ENCODE peak calls at places on chromosomes 4 and X, in four cellular contexts. O is H1, M is GM12878, I is K562. F is an unnamed sample.

GRCh38 chrX:22338740-22339139 is 66.0 kb downstream of the CBLL2 start:
- DNase-seq in M (no peak), O (no peak), I (no peak), F (peak)

GRCh38 chr4:180578175-180578574 is 1665.0 kb upstream of the TENM3 start:
- DNase-seq in O (no peak), I (no peak), M (no peak), F (no peak)

GRCh38 chr4:94298725-94299252 is 43.8 kb downstream of the HPGDS start:
- DNase-seq in I (peak), M (no peak), O (no peak), F (no peak)

GRCh38 chrX:79556750-79557149 is 189.6 kb upstream of the ITM2A start:
- DNase-seq in I (no peak), M (no peak), O (no peak), F (no peak)

GRCh38 chr4:57157611-57158137 is 47.5 kb upstream of the IGFBP7 start:
- DNase-seq in I (no peak), M (no peak), O (no peak), F (no peak)

GRCh38 chr4:965766-966134 is 7.6 kb downstream of the DGKQ start:
- DNase-seq in I (no peak), M (no peak), O (no peak), F (no peak)

GRCh38 chr4:147049940-147050852 is 104.5 kb upstream of the TTC29 start:
- DNase-seq in O (no peak), I (no peak), M (no peak), F (peak)

GRCh38 chr4:153294631-153295030 is 49.9 kb upstream of the MND1 start:
- DNase-seq in M (no peak), O (no peak), I (no peak), F (peak)

GRCh38 chr4:38860788-38861424 is 4.3 kb upstream of the TLR6 start:
- DNase-seq in M (peak), O (no peak), I (peak), F (peak)

GRCh38 chrX:137565318-137565904 is 516 bp upstream of the ZIC3 start:
- DNase-seq in M (no peak), I (no peak), O (no peak), F (no peak)

GRCh38 chr4:121701263-121701662 is 4.5 kb upstream of the ANXA5 start:
- DNase-seq in I (no peak), M (no peak), O (no peak), F (no peak)

GRCh38 chr4:94634266-94634665 is 123.5 kb upstream of the BMPR1B start:
- DNase-seq in I (no peak), O (no peak), M (no peak), F (peak)

GRCh38 chrX:46325312-46325877 is 219.8 kb downstream of the ZNF674 start:
- DNase-seq in O (no peak), I (no peak), M (no peak), F (peak)

GRCh38 chr4:13454786-13455185 is 29.4 kb downstream of the RAB28 start:
- DNase-seq in M (no peak), I (no peak), O (no peak), F (no peak)

GRCh38 chr4:60605651-60606354 is 594.3 kb upstream of the ADGRL3 start:
- DNase-seq in M (no peak), O (no peak), I (no peak), F (peak)

GRCh38 chr4:74755486-74755885 is 38.8 kb downstream of the BTC start:
- DNase-seq in M (no peak), I (no peak), O (no peak), F (no peak)

GRCh38 chr4:79652232-79652631 is 244.2 kb upstream of the GK2 start:
- DNase-seq in I (no peak), M (no peak), O (no peak), F (peak)

GRCh38 chrX:40146471-40147398 is 49.0 kb upstream of the BCOR start:
- DNase-seq in I (no peak), M (no peak), O (no peak), F (peak)

GRCh38 chrX:20315140-20315539 is 48.4 kb upstream of the RPS6KA3 start:
- DNase-seq in M (peak), I (no peak), O (no peak), F (no peak)
- TF ChIP-seq CHD1 in M (no peak), I (no peak), O (no peak), F (no peak)

GRCh38 chr4:73221734-73222133 is 36.9 kb downstream of the ANKRD17 start:
- DNase-seq in M (no peak), I (no peak), O (no peak), F (no peak)
- TF ChIP-seq CHD1 in M (no peak), I (no peak), O (no peak), F (no peak)

GRCh38 chrX:152600853-152601635 is 36.7 kb upstream of the GABRQ start:
- DNase-seq in I (no peak), M (no peak), O (no peak), F (no peak)

GRCh38 chrX:152601848-152602616 is 35.7 kb upstream of the GABRQ start:
- DNase-seq in M (no peak), I (peak), O (no peak), F (no peak)
- TF ChIP-seq CHD1 in M (no peak), I (no peak), O (no peak), F (no peak)

GRCh38 chr4:181819951-181820350 is 423.3 kb upstream of the TENM3 start:
- DNase-seq in M (no peak), I (no peak), O (no peak), F (peak)
- TF ChIP-seq CHD1 in M (no peak), I (no peak), O (no peak), F (no peak)

DNA sequence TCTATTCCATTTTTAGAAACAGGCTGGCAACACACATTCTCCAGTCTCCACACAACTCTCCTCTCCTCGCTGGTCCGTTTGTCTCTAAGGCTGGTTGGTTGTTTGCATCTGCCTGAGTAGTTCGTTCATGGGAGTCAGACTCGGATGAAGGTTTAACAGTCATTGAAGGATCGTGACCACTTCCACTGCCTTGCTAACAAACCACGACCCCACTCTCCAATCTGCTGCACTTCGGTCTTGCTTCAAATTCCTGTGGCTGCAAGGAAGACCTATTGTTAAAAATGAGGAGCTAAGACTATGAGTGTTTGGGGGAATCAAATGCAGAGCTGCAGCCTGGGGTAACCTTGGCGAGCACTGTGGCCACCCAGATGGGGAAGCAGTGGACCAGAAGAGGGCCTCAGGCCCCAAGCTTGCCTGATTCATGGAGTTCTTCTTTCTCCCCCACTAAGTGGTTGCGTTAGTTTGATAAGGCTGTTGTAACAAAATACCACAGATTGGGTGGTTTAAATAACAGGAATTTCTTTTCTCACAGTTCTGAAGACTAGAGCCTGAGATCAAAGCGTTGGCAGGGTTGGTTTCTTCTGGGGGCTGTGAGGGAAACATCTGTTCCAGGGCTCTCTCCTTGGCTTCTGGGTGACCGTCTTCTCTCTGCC is 105.6 kb upstream of the GATB start:
- DNase-seq in M (no peak), I (no peak), O (no peak), F (no peak)
- TF ChIP-seq CHD1 in M (no peak), I (no peak), O (no peak), F (no peak)

GRCh38 chr4:11313157-11313943 is 115.3 kb downstream of the HS3ST1 start:
- DNase-seq in I (no peak), O (no peak), M (no peak), F (no peak)

GRCh38 chr4:11312389-11312788 is 116.3 kb downstream of the HS3ST1 start:
- DNase-seq in M (no peak), O (no peak), I (no peak), F (peak)
- TF ChIP-seq CHD1 in M (no peak), O (no peak), I (no peak), F (no peak)

GRCh38 chrX:20382082-20382481 is 115.4 kb upstream of the RPS6KA3 start:
- DNase-seq in I (no peak), M (no peak), O (no peak), F (no peak)

GRCh38 chrX:20388594-20388993 is 121.9 kb upstream of the RPS6KA3 start:
- DNase-seq in I (no peak), M (no peak), O (no peak), F (no peak)

GRCh38 chrX:20383487-20383886 is 116.8 kb upstream of the RPS6KA3 start:
- DNase-seq in M (no peak), O (no peak), I (no peak), F (no peak)

GRCh38 chrX:20378291-20378920 is 111.7 kb upstream of the RPS6KA3 start:
- DNase-seq in M (peak), O (no peak), I (no peak), F (peak)

DNA sequence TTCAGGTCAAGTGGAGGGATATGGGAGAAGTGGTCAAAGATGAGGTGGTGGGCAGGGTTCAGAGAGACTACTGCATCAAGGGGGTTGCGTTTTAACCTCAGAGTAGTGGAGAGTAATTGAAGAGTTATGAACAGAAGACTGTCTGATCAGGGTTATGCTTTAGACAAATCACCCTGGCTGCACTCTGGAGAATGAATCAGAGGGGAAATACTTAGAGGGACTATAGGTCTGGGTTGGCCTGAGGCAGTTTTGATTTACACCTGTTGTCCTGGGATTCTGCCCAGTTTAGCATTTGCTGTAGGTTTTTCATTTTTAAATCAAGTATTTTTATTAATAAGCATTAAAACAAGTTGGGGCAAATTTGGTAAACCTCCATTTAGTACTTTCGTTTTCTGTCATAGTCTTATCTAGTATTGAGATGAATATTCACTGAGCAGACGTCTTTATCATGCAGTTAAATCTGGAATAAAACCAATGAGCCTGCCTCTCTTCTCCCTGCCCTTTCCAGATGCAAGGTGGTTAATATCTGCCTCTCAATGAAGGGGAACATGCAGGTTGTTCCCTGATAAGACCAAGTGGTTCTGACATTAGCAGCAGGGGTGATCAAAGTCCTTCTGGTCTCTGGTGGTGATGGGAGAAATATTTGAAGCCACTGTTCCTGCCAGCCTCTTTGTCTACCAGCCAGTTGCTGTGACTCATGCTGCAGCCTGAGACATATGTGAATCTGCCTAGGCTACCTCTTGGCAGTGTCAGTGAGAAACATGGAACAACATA is 116.0 kb upstream of the RPS6KA3 start:
- DNase-seq in O (no peak), I (no peak), M (peak), F (no peak)
- TF ChIP-seq CHD1 in O (no peak), I (no peak), M (no peak), F (no peak)